ENCODE peak calls at places on chromosomes 12 and 14, in four cellular contexts. A is transverse colon; I is CD8-positive, alpha-beta T cell; D is BE2C. C is an unnamed sample.

GRCh38 chr12:11697670-11698387 is 48.4 kb downstream of the ETV6 start:
- DNase-seq in A (no peak), D (no peak), I (no peak), C (peak; percentile 62)

GRCh38 chr14:24426150-24426911 is 3.1 kb downstream of the CBLN3 start:
- DNase-seq in A (no peak), D (no peak), I (no peak), C (no peak)

GRCh38 chr14:100825691-100826331 is at the start of gene MEG3:
- DNase-seq in D (peak; percentile 79), A (peak; percentile 22), I (no peak), C (peak; percentile 83)

GRCh38 chr14:51454351-51454750 is 197.4 kb upstream of the FRMD6 start:
- DNase-seq in I (no peak), A (no peak), D (no peak), C (no peak)

GRCh38 chr14:73761621-73762355 is 47.6 kb upstream of the PNMA1 start:
- DNase-seq in A (no peak), D (peak; percentile 45), I (no peak), C (no peak)

GRCh38 chr12:46959484-46959883 is 119.9 kb upstream of the PCED1B start:
- DNase-seq in I (no peak), D (no peak), A (no peak), C (peak; percentile 72)

GRCh38 chr12:1204581-1205121 is 213.6 kb downstream of the ERC1 start:
- DNase-seq in I (no peak), A (no peak), D (no peak), C (no peak)

GRCh38 chr14:30521899-30522736 is 36.8 kb upstream of the G2E3 start:
- DNase-seq in I (no peak), D (no peak), A (no peak), C (peak; percentile 62)

GRCh38 chr12:84922721-84923120 is 10.1 kb upstream of the SLC6A15 start:
- DNase-seq in A (no peak), D (no peak), I (no peak), C (peak; percentile 11)

GRCh38 chr14:24233538-24233866 is 773 bp downstream of the GMPR2 start:
- DNase-seq in A (no peak), D (no peak), I (no peak), C (no peak)

GRCh38 chr12:2488596-2488995 is 306.2 kb upstream of the FKBP4 start:
- DNase-seq in I (no peak), A (no peak), D (no peak), C (no peak)

GRCh38 chr12:132672116-132672515 is 15.0 kb downstream of the POLE start:
- DNase-seq in A (no peak), D (no peak), I (no peak), C (no peak)

GRCh38 chr14:50937325-50937724 is 7.0 kb downstream of the PYGL start:
- DNase-seq in D (no peak), A (no peak), I (no peak), C (no peak)

GRCh38 chr14:24312736-24313507 is 1.6 kb downstream of the LTB4R start:
- DNase-seq in I (peak; percentile 49), D (no peak), A (peak; percentile 62), C (no peak)

GRCh38 chr12:45303955-45304354 is 88.1 kb downstream of the ANO6 start:
- DNase-seq in A (no peak), I (no peak), D (no peak), C (peak; percentile 30)

GRCh38 chr12:54292083-54292930 is 8.5 kb downstream of the NFE2 start:
- DNase-seq in A (no peak), I (no peak), D (no peak), C (no peak)

GRCh38 chr12:79415754-79416435 is 274.9 kb downstream of the PAWR start:
- DNase-seq in A (peak; percentile 32), D (no peak), I (no peak), C (no peak)

GRCh38 chr14:75615200-75615599 is 36.8 kb downstream of the FLVCR2 start:
- DNase-seq in D (no peak), I (no peak), A (no peak), C (no peak)

GRCh38 chr14:100761481-100761880 is 34.8 kb downstream of the DLK1 start:
- DNase-seq in I (no peak), A (no peak), D (no peak), C (no peak)

GRCh38 chr14:47442206-47442605 is 233.2 kb downstream of the MDGA2 start:
- DNase-seq in A (no peak), D (peak; percentile 42), I (no peak), C (peak; percentile 46)

GRCh38 chr12:101328917-101329316 is 49.0 kb downstream of the UTP20 start:
- DNase-seq in I (no peak), D (no peak), A (no peak), C (no peak)
- H3K36me3 ChIP-seq in I (peaks cover 42% of the 10 kb centered on the region), D (peaks cover 49% of the 10 kb centered on the region), A (no peaks in the 10 kb centered on the region), C (peaks cover 6% of the 10 kb centered on the region)

DNA sequence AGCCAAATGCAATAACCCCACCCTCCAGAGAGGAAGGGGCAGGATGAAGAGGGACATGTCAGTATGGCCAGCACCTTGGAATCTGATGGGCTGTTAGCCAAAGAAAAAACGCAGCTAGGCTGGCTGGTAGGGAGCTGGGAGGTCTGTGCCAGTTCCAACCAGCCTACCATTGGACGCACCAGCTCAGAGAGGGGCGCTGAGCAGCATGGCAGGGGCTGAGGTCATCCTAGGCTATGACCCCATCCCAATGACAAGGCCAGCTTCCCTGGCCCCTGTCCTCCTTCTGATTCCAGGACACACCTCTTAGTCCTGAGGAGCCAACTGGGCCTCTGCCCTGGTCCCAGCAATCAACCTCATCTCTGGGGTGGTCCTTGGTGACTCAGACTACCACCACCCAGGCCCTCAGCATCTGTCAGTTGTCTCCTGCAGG is 12.2 kb downstream of the ACTN1 start:
- DNase-seq in I (no peak), A (no peak), D (peak; percentile 69), C (peak; percentile 46)
- H3K4me3 ChIP-seq in I (peak overlapping the region; percentile 29), A (no peak overlapping the region), D (no peak overlapping the region), C (no peak overlapping the region)

GRCh38 chr12:126860210-126860609 is 1406.8 kb upstream of the TMEM132C start:
- DNase-seq in I (no peak), D (no peak), A (no peak), C (no peak)
- H3K36me3 ChIP-seq in I (no peaks in the 10 kb centered on the region), D (no peaks in the 10 kb centered on the region), A (no peaks in the 10 kb centered on the region), C (no peaks in the 10 kb centered on the region)

GRCh38 chr12:81500788-81501187 is 258.4 kb downstream of the PPFIA2 start:
- DNase-seq in I (no peak), D (no peak), A (no peak), C (no peak)
- H3K4me3 ChIP-seq in I (no peak overlapping the region), D (no peak overlapping the region), A (no peak overlapping the region), C (no peak overlapping the region)

DNA sequence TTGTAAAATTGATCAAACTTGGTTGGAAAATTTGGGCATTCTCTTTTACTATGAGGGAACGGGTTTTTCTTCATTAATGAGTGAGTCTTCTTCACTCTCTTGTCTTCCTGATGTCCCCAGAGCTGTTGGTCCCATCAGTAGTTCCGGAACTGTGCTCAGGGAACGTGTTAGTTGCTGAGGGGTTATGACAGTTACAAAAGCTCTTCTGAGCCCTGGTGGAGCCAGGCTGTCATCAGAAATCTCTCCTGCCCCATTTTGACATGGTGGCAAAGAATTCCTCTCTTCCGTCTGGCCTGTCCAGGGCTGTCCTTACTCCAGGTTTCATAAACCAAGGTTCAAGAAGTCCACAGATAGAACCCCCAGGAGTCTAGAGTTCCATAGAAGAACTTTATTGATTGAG is 208.5 kb downstream of the SLC41A2 start:
- DNase-seq in D (no peak), I (no peak), A (no peak), C (no peak)
- H3K36me3 ChIP-seq in D (no peaks in the 10 kb centered on the region), I (no peaks in the 10 kb centered on the region), A (no peaks in the 10 kb centered on the region), C (no peaks in the 10 kb centered on the region)

DNA sequence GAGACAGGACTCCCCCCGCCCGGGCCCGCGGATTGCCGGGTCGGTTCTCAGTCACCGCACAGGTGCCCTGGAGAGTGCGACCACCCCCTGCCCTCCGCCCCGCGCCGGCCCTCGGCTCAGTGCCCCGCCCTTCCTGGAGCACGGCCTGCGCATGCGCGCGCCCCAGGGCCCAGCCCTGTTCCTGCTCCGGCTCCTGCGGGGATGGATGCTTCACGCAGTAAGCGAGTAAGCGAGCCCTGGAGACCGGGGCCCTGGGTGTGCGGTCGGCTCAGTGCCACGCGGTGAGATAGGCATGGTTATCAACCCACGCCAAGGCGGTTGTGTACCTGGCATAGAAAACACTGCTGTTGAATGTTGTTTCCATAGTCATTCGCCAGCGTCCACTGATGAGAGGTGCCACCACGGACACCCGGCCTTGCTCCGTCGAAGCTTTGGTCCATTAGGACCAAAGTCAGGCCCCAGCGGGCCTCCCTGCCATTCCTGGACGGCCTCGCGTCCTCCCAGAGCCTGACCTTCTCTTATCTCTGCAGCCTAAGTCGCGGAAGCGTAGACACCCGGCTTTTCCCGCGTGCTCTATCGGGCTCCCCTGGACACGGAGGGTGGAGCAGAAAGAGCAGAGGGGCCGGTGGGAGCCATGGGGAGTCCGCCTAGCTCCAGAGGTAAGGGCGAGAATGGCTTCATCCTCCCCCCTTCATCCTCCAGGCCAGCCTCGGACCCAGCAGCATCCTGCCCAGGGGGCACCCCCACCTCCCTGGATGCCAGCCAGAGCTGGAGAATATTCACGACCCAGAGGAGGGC is 90.6 kb downstream of the PAPOLA start:
- DNase-seq in D (peak; percentile 63), I (peak; percentile 58), A (peak; percentile 50), C (peak; percentile 53)
- H3K4me3 ChIP-seq in D (peak overlapping the region; percentile 47), I (peak overlapping the region; percentile 69), A (peak overlapping the region; percentile 25), C (peak overlapping the region; percentile 32)

DNA sequence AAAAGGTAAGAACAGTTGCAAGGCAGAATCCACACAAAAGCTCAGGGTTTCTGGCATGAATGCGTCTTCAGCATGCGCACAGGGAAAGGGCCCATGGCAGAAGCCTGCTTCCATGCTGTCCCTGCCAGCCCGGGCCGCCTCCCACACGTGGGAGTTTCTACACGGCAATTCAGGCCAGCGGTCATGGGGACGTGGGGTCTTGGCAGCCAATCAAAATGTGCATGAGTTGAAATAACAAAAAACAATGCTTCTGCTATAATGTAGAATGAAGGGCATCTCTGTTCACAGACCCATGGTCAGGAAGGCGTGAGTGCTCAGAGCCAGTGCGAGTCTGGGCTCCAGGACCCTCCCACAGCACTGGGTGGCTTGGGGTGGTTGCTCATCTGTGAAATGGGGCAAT is 28.6 kb downstream of the AMN start:
- DNase-seq in D (no peak), I (no peak), A (no peak), C (peak; percentile 59)
- H3K36me3 ChIP-seq in D (peaks cover 67% of the 10 kb centered on the region), I (no peaks in the 10 kb centered on the region), A (no peaks in the 10 kb centered on the region), C (peaks cover 38% of the 10 kb centered on the region)